ENCODE peak calls at places on chromosome 21, in five cellular contexts. One of them, this sample, is unnamed.

GRCh38 chr21:44503901-44504399 is 36.0 kb downstream of the KRTAP10-1 start:
- DNase-seq in stimulated activated CD4-positive, alpha-beta T cell treated with anti-CD3 and anti-CD28 coated beads, Interleukin-4, amount 100 ng/mL, for 48 hours: no peak
- DNase-seq in choroid plexus epithelial cell: no peak
- DNase-seq in substantia nigra: no peak
- DNase-seq in T-helper 1 cell: no peak
- DNase-seq in this sample: no peak

GRCh38 chr21:44834951-44835646 is 17.2 kb upstream of the SUMO3 start:
- DNase-seq in stimulated activated CD4-positive, alpha-beta T cell treated with anti-CD3 and anti-CD28 coated beads, Interleukin-4, amount 100 ng/mL, for 48 hours: no peak
- DNase-seq in choroid plexus epithelial cell: no peak
- DNase-seq in substantia nigra: no peak
- DNase-seq in T-helper 1 cell: no peak
- DNase-seq in this sample: no peak

GRCh38 chr21:39523930-39524329 is 72.2 kb downstream of the SH3BGR start:
- DNase-seq in stimulated activated CD4-positive, alpha-beta T cell treated with anti-CD3 and anti-CD28 coated beads, Interleukin-4, amount 100 ng/mL, for 48 hours: no peak
- DNase-seq in choroid plexus epithelial cell: no peak
- DNase-seq in substantia nigra: no peak
- DNase-seq in T-helper 1 cell: no peak
- DNase-seq in this sample: no peak

GRCh38 chr21:46550511-46550941 is 54.4 kb downstream of the S100B start:
- DNase-seq in stimulated activated CD4-positive, alpha-beta T cell treated with anti-CD3 and anti-CD28 coated beads, Interleukin-4, amount 100 ng/mL, for 48 hours: no peak
- DNase-seq in choroid plexus epithelial cell: no peak
- DNase-seq in substantia nigra: no peak
- DNase-seq in T-helper 1 cell: peak
- DNase-seq in this sample: peak

GRCh38 chr21:37338671-37339526 is 27.7 kb upstream of the DYRK1A start:
- DNase-seq in stimulated activated CD4-positive, alpha-beta T cell treated with anti-CD3 and anti-CD28 coated beads, Interleukin-4, amount 100 ng/mL, for 48 hours: no peak
- DNase-seq in choroid plexus epithelial cell: peak
- DNase-seq in substantia nigra: no peak
- DNase-seq in T-helper 1 cell: no peak
- DNase-seq in this sample: no peak

GRCh38 chr21:46569071-46569470 is 35.8 kb downstream of the S100B start:
- DNase-seq in stimulated activated CD4-positive, alpha-beta T cell treated with anti-CD3 and anti-CD28 coated beads, Interleukin-4, amount 100 ng/mL, for 48 hours: no peak
- DNase-seq in choroid plexus epithelial cell: no peak
- DNase-seq in substantia nigra: no peak
- DNase-seq in T-helper 1 cell: no peak
- DNase-seq in this sample: no peak

GRCh38 chr21:42652527-42653491 is 612 bp upstream of the PDE9A start:
- DNase-seq in stimulated activated CD4-positive, alpha-beta T cell treated with anti-CD3 and anti-CD28 coated beads, Interleukin-4, amount 100 ng/mL, for 48 hours: no peak
- DNase-seq in choroid plexus epithelial cell: peak
- DNase-seq in substantia nigra: peak
- DNase-seq in T-helper 1 cell: no peak
- DNase-seq in this sample: no peak

GRCh38 chr21:45620201-45620600 is 23.3 kb upstream of the PCBP3 start:
- DNase-seq in stimulated activated CD4-positive, alpha-beta T cell treated with anti-CD3 and anti-CD28 coated beads, Interleukin-4, amount 100 ng/mL, for 48 hours: no peak
- DNase-seq in choroid plexus epithelial cell: no peak
- DNase-seq in substantia nigra: no peak
- DNase-seq in T-helper 1 cell: no peak
- DNase-seq in this sample: no peak

GRCh38 chr21:25528511-25528910 is 78.8 kb downstream of the MRPL39 start:
- DNase-seq in stimulated activated CD4-positive, alpha-beta T cell treated with anti-CD3 and anti-CD28 coated beads, Interleukin-4, amount 100 ng/mL, for 48 hours: no peak
- DNase-seq in choroid plexus epithelial cell: no peak
- DNase-seq in substantia nigra: no peak
- DNase-seq in T-helper 1 cell: no peak
- DNase-seq in this sample: no peak

GRCh38 chr21:41641821-41642368 is 125.0 kb downstream of the RIPK4 start:
- DNase-seq in stimulated activated CD4-positive, alpha-beta T cell treated with anti-CD3 and anti-CD28 coated beads, Interleukin-4, amount 100 ng/mL, for 48 hours: no peak
- DNase-seq in choroid plexus epithelial cell: peak
- DNase-seq in substantia nigra: no peak
- DNase-seq in T-helper 1 cell: no peak
- DNase-seq in this sample: no peak

GRCh38 chr21:31482460-31482859 is 138.4 kb upstream of the TIAM1 start:
- DNase-seq in stimulated activated CD4-positive, alpha-beta T cell treated with anti-CD3 and anti-CD28 coated beads, Interleukin-4, amount 100 ng/mL, for 48 hours: no peak
- DNase-seq in choroid plexus epithelial cell: peak
- DNase-seq in substantia nigra: no peak
- DNase-seq in T-helper 1 cell: no peak
- DNase-seq in this sample: no peak

GRCh38 chr21:39834543-39834942 is 32.7 kb upstream of the PCP4 start:
- DNase-seq in stimulated activated CD4-positive, alpha-beta T cell treated with anti-CD3 and anti-CD28 coated beads, Interleukin-4, amount 100 ng/mL, for 48 hours: no peak
- DNase-seq in choroid plexus epithelial cell: no peak
- DNase-seq in substantia nigra: no peak
- DNase-seq in T-helper 1 cell: no peak
- DNase-seq in this sample: no peak

GRCh38 chr21:35476616-35477395 is 427.7 kb upstream of the RUNX1 start:
- DNase-seq in stimulated activated CD4-positive, alpha-beta T cell treated with anti-CD3 and anti-CD28 coated beads, Interleukin-4, amount 100 ng/mL, for 48 hours: no peak
- DNase-seq in choroid plexus epithelial cell: peak
- DNase-seq in substantia nigra: no peak
- DNase-seq in T-helper 1 cell: no peak
- DNase-seq in this sample: no peak

GRCh38 chr21:45074048-45074817 is at the start of gene ADARB1:
- DNase-seq in stimulated activated CD4-positive, alpha-beta T cell treated with anti-CD3 and anti-CD28 coated beads, Interleukin-4, amount 100 ng/mL, for 48 hours: peak
- DNase-seq in choroid plexus epithelial cell: peak
- DNase-seq in substantia nigra: peak
- DNase-seq in T-helper 1 cell: peak
- DNase-seq in this sample: peak

GRCh38 chr21:42171091-42172053 is 47.6 kb upstream of the ABCG1 start:
- DNase-seq in stimulated activated CD4-positive, alpha-beta T cell treated with anti-CD3 and anti-CD28 coated beads, Interleukin-4, amount 100 ng/mL, for 48 hours: no peak
- DNase-seq in choroid plexus epithelial cell: no peak
- DNase-seq in substantia nigra: peak
- DNase-seq in T-helper 1 cell: no peak
- DNase-seq in this sample: no peak

GRCh38 chr21:45979651-45980050 is 1.9 kb upstream of the COL6A1 start:
- DNase-seq in stimulated activated CD4-positive, alpha-beta T cell treated with anti-CD3 and anti-CD28 coated beads, Interleukin-4, amount 100 ng/mL, for 48 hours: no peak
- DNase-seq in choroid plexus epithelial cell: no peak
- DNase-seq in substantia nigra: no peak
- DNase-seq in T-helper 1 cell: no peak
- DNase-seq in this sample: no peak

GRCh38 chr21:46414965-46415275 is 43.8 kb upstream of the DIP2A start:
- DNase-seq in stimulated activated CD4-positive, alpha-beta T cell treated with anti-CD3 and anti-CD28 coated beads, Interleukin-4, amount 100 ng/mL, for 48 hours: no peak
- DNase-seq in choroid plexus epithelial cell: no peak
- DNase-seq in substantia nigra: no peak
- DNase-seq in T-helper 1 cell: no peak
- DNase-seq in this sample: no peak

GRCh38 chr21:38913120-38913975 is 107.6 kb downstream of the ETS2 start:
- DNase-seq in stimulated activated CD4-positive, alpha-beta T cell treated with anti-CD3 and anti-CD28 coated beads, Interleukin-4, amount 100 ng/mL, for 48 hours: no peak
- DNase-seq in choroid plexus epithelial cell: peak
- DNase-seq in substantia nigra: no peak
- DNase-seq in T-helper 1 cell: no peak
- DNase-seq in this sample: no peak

GRCh38 chr21:35266546-35266945 is 217.4 kb upstream of the RUNX1 start:
- DNase-seq in stimulated activated CD4-positive, alpha-beta T cell treated with anti-CD3 and anti-CD28 coated beads, Interleukin-4, amount 100 ng/mL, for 48 hours: no peak
- DNase-seq in choroid plexus epithelial cell: no peak
- DNase-seq in substantia nigra: no peak
- DNase-seq in T-helper 1 cell: no peak
- DNase-seq in this sample: no peak

GRCh38 chr21:31446206-31446900 is 102.3 kb upstream of the TIAM1 start:
- DNase-seq in stimulated activated CD4-positive, alpha-beta T cell treated with anti-CD3 and anti-CD28 coated beads, Interleukin-4, amount 100 ng/mL, for 48 hours: no peak
- DNase-seq in choroid plexus epithelial cell: no peak
- DNase-seq in substantia nigra: no peak
- DNase-seq in T-helper 1 cell: peak
- DNase-seq in this sample: peak

This sample was measured in effector memory CD8-positive, alpha-beta T cell.